ENCODE peak calls at places on chromosome 11, in seven cellular contexts. G is fibroblast of villous mesenchyme; V is small intestine; F is bronchial epithelial cell; M is stimulated activated CD8-positive, alpha-beta memory T cell treated with anti-CD3 and anti-CD28 coated beads, Interleukin-4, amount 100 ng/mL, for 1 hour; U is PC-9; R is thoracic aorta. I is an unnamed sample.

GRCh38 chr11:121435132-121435531 is 17.0 kb upstream of the SORL1 start:
- DNase-seq in G (no peak), V (no peak), F (no peak), M (no peak), U (no peak), R (no peak), I (no peak)

GRCh38 chr11:95121687-95122086 is 32.0 kb downstream of the ENDOD1 start:
- DNase-seq in G (no peak), V (no peak), F (no peak), M (no peak), U (no peak), R (no peak), I (no peak)

GRCh38 chr11:61610905-61611304 is 30.0 kb upstream of the SYT7 start:
- DNase-seq in G (no peak), V (no peak), F (no peak), M (no peak), U (no peak), R (no peak), I (no peak)

GRCh38 chr11:85694385-85694980 is 8.5 kb upstream of the CCDC89 start:
- DNase-seq in G (peak), V (peak), F (peak), M (no peak), U (no peak), R (no peak), I (peak)

GRCh38 chr11:126307706-126308105 is 3.8 kb downstream of the DCPS start:
- DNase-seq in G (peak), V (no peak), F (peak), M (no peak), U (no peak), R (no peak), I (peak)

GRCh38 chr11:105298174-105298573 is 158.6 kb upstream of the CARD18 start:
- DNase-seq in G (peak), V (no peak), F (no peak), M (no peak), U (no peak), R (no peak), I (no peak)

GRCh38 chr11:87005569-87005921 is 32.2 kb upstream of the TMEM135 start:
- DNase-seq in G (no peak), V (no peak), F (peak), M (no peak), U (no peak), R (no peak), I (no peak)

GRCh38 chr11:124754710-124755109 is 2.7 kb upstream of the VSIG2 start:
- DNase-seq in G (no peak), V (no peak), F (no peak), M (no peak), U (no peak), R (no peak), I (no peak)

GRCh38 chr11:122756417-122756816 is 81.9 kb upstream of the CRTAM start:
- DNase-seq in G (no peak), V (peak), F (no peak), M (no peak), U (no peak), R (no peak), I (no peak)

GRCh38 chr11:65899356-65900124 is 648 bp downstream of the FOSL1 start:
- DNase-seq in G (peak), V (peak), F (no peak), M (no peak), U (peak), R (no peak), I (peak)

GRCh38 chr11:131885371-131885770 is 515.0 kb downstream of the NTM start:
- DNase-seq in G (no peak), V (no peak), F (no peak), M (no peak), U (no peak), R (no peak), I (no peak)

GRCh38 chr11:17526326-17526725 is 17.9 kb downstream of the USH1C start:
- DNase-seq in G (no peak), V (no peak), F (no peak), M (no peak), U (no peak), R (no peak), I (no peak)

GRCh38 chr11:32821517-32821916 is 8.2 kb upstream of the PRRG4 start:
- DNase-seq in G (no peak), V (no peak), F (peak), M (no peak), U (no peak), R (no peak), I (no peak)

GRCh38 chr11:103842191-103842590 is 194.2 kb upstream of the DDI1 start:
- DNase-seq in G (no peak), V (no peak), F (no peak), M (no peak), U (no peak), R (no peak), I (peak)

GRCh38 chr11:1847941-1848639 is 4.8 kb upstream of the LSP1 start:
- DNase-seq in G (peak), V (no peak), F (no peak), M (no peak), U (no peak), R (no peak), I (peak)

GRCh38 chr11:13207665-13208594 is 69.7 kb upstream of the BMAL1 start:
- DNase-seq in G (peak), V (peak), F (peak), M (no peak), U (peak), R (no peak), I (peak)

GRCh38 chr11:11966826-11967668 is 41.4 kb downstream of the DKK3 start:
- DNase-seq in G (peak), V (peak), F (peak), M (peak), U (peak), R (no peak), I (peak)

GRCh38 chr11:19867064-19867463 is 154.4 kb downstream of the NAV2 start:
- DNase-seq in G (no peak), V (no peak), F (no peak), M (no peak), U (no peak), R (no peak), I (no peak)

GRCh38 chr11:83002047-83002446 is 69.7 kb downstream of the RAB30 start:
- DNase-seq in G (no peak), V (no peak), F (no peak), M (no peak), U (no peak), R (no peak), I (peak)

GRCh38 chr11:2295971-2296912 is 5.5 kb downstream of the C11orf21 start:
- DNase-seq in G (no peak), V (no peak), F (no peak), M (no peak), U (no peak), R (no peak), I (no peak)

GRCh38 chr11:19951558-19952083 is 208.7 kb downstream of the DBX1 start:
- DNase-seq in G (peak), V (peak), F (peak), M (no peak), U (no peak), R (no peak), I (peak)

GRCh38 chr11:8788616-8789015 is 106.0 kb downstream of the RPL27A start:
- DNase-seq in G (no peak), V (no peak), F (no peak), M (no peak), U (no peak), R (no peak), I (no peak)

GRCh38 chr11:35006389-35007128 is 90.1 kb downstream of the PDHX start:
- DNase-seq in G (no peak), V (peak), F (no peak), M (no peak), U (no peak), R (no peak), I (no peak)

GRCh38 chr11:11856638-11857037 is 14.9 kb downstream of the USP47 start:
- DNase-seq in G (no peak), V (no peak), F (no peak), M (no peak), U (no peak), R (no peak), I (peak)

GRCh38 chr11:134951305-134951700 is 539.3 kb upstream of the B3GAT1 start:
- DNase-seq in G (peak), V (no peak), F (peak), M (no peak), U (no peak), R (no peak), I (peak)

GRCh38 chr11:1205121-1205986 is 17.5 kb upstream of the MUC5B start:
- DNase-seq in G (no peak), V (no peak), F (no peak), M (no peak), U (no peak), R (no peak), I (no peak)

GRCh38 chr11:2203440-2204259 is 32.0 kb upstream of the TH start:
- DNase-seq in G (no peak), V (peak), F (no peak), M (no peak), U (no peak), R (no peak), I (no peak)

GRCh38 chr11:92253945-92254344 is 29.3 kb downstream of the FAT3 start:
- DNase-seq in G (peak), V (no peak), F (no peak), M (no peak), U (no peak), R (no peak), I (peak)

GRCh38 chr11:113526521-113526920 is 51.3 kb upstream of the DRD2 start:
- DNase-seq in G (no peak), V (no peak), F (peak), M (no peak), U (no peak), R (no peak), I (no peak)

GRCh38 chr11:8429483-8429882 is 164.5 kb downstream of the STK33 start:
- DNase-seq in G (no peak), V (no peak), F (no peak), M (no peak), U (no peak), R (no peak), I (no peak)

GRCh38 chr11:96215094-96215782 is 127.8 kb downstream of the MAML2 start:
- DNase-seq in G (peak), V (peak), F (no peak), M (no peak), U (no peak), R (no peak), I (peak)

GRCh38 chr11:128336203-128336602 is 251.2 kb downstream of the ETS1 start:
- DNase-seq in G (peak), V (peak), F (no peak), M (no peak), U (peak), R (no peak), I (peak)

GRCh38 chr11:17063171-17064002 is 14.1 kb downstream of the RPS13 start:
- DNase-seq in G (peak), V (peak), F (peak), M (no peak), U (peak), R (no peak), I (peak)

GRCh38 chr11:35142481-35143207 is 3.7 kb downstream of the CD44 start:
- DNase-seq in G (no peak), V (no peak), F (peak), M (no peak), U (peak), R (no peak), I (peak)

GRCh38 chr11:28146123-28146751 is 38.0 kb downstream of the METTL15 start:
- DNase-seq in G (peak), V (no peak), F (peak), M (no peak), U (no peak), R (no peak), I (peak)

GRCh38 chr11:20599424-20600346 is at the start of gene SLC6A5:
- DNase-seq in G (peak), V (peak), F (peak), M (no peak), U (peak), R (no peak), I (peak)

GRCh38 chr11:106426696-106427095 is 349.2 kb downstream of the AASDHPPT start:
- DNase-seq in G (no peak), V (no peak), F (peak), M (no peak), U (no peak), R (no peak), I (no peak)

I was measured in fibroblast of pulmonary artery.